ENCODE peak calls at places on chromosome 19, in nine cellular contexts. Z, O, J, S, X, D, C, F and E are unnamed samples. For H3K36me3, the result is how much of the 10 kb centered on the place peaks cover.

GRCh38 chr19:38676023-38676877 is 28.8 kb downstream of the ACTN4 start:
- DNase-seq in Z (no peak), O (peak), J (no peak), S (no peak), X (peak), D (peak), C (no peak), F (no peak), E (no peak)

GRCh38 chr19:33394006-33394722 is 20.7 kb downstream of the CEBPG start:
- DNase-seq in Z (no peak), O (no peak), J (no peak), S (no peak), X (no peak), D (peak), C (peak), F (no peak), E (peak)

GRCh38 chr19:10226376-10227214 is 4.5 kb downstream of the S1PR2 start:
- DNase-seq in Z (no peak), O (peak), J (no peak), S (peak), X (peak), D (peak), C (peak), F (peak), E (peak)

GRCh38 chr19:33953023-33953422 is 156.4 kb downstream of the KCTD15 start:
- DNase-seq in Z (no peak), O (no peak), J (no peak), S (no peak), X (no peak), D (no peak), C (no peak), F (no peak), E (peak)

GRCh38 chr19:19561946-19562664 is 24.0 kb downstream of the CILP2 start:
- DNase-seq in Z (no peak), O (no peak), J (no peak), S (no peak), X (no peak), D (no peak), C (no peak), F (no peak), E (no peak)

GRCh38 chr19:34555447-34555846 is 73.9 kb downstream of the WTIP start:
- DNase-seq in Z (no peak), O (no peak), J (no peak), S (no peak), X (no peak), D (no peak), C (no peak), F (no peak), E (no peak)

GRCh38 chr19:42281175-42282035 is 12.4 kb downstream of the CIC start:
- DNase-seq in Z (peak), O (peak), J (no peak), S (peak), X (peak), D (peak), C (no peak), F (no peak), E (peak)

GRCh38 chr19:34475975-34476594 is 5.5 kb upstream of the WTIP start:
- DNase-seq in Z (no peak), O (no peak), J (no peak), S (no peak), X (no peak), D (no peak), C (no peak), F (no peak), E (peak)

GRCh38 chr19:7917292-7918061 is 2.7 kb upstream of the SNAPC2 start:
- DNase-seq in Z (no peak), O (no peak), J (no peak), S (no peak), X (no peak), D (peak), C (no peak), F (peak), E (no peak)

GRCh38 chr19:10888421-10888866 is 17.1 kb downstream of the CARM1 start:
- DNase-seq in Z (no peak), O (no peak), J (no peak), S (no peak), X (no peak), D (no peak), C (no peak), F (no peak), E (no peak)

GRCh38 chr19:37983916-37984315 is 76.9 kb downstream of the SIPA1L3 start:
- DNase-seq in Z (no peak), O (no peak), J (no peak), S (no peak), X (no peak), D (no peak), C (no peak), F (no peak), E (no peak)

GRCh38 chr19:28377077-28377476 is 835.9 kb downstream of the UQCRFS1 start:
- DNase-seq in Z (no peak), O (no peak), J (no peak), S (no peak), X (no peak), D (no peak), C (no peak), F (no peak), E (no peak)

GRCh38 chr19:30059741-30060140 is 117.7 kb downstream of the URI1 start:
- DNase-seq in Z (no peak), O (no peak), J (no peak), S (no peak), X (no peak), D (no peak), C (no peak), F (no peak), E (no peak)

GRCh38 chr19:49440439-49441209 is 703 bp downstream of the SLC17A7 start:
- DNase-seq in Z (no peak), O (no peak), J (no peak), S (no peak), X (no peak), D (no peak), C (peak), F (no peak), E (no peak)

GRCh38 chr19:32910874-32911273 is 41.3 kb upstream of the SLC7A9 start:
- DNase-seq in Z (no peak), O (no peak), J (no peak), S (no peak), X (no peak), D (no peak), C (no peak), F (no peak), E (no peak)

GRCh38 chr19:17049711-17050280 is 23.2 kb upstream of the CPAMD8 start:
- DNase-seq in Z (no peak), O (no peak), J (no peak), S (no peak), X (no peak), D (peak), C (no peak), F (no peak), E (no peak)

GRCh38 chr19:21508198-21508597 is 2.8 kb downstream of the ZNF429 start:
- DNase-seq in Z (no peak), O (no peak), J (no peak), S (no peak), X (no peak), D (no peak), C (no peak), F (no peak), E (no peak)

GRCh38 chr19:10299545-10300458 is 9.8 kb downstream of the ZGLP1 start:
- DNase-seq in Z (no peak), O (no peak), J (no peak), S (no peak), X (no peak), D (no peak), C (no peak), F (no peak), E (no peak)

GRCh38 chr19:44548736-44549135 is 19.3 kb upstream of the CEACAM20 start:
- DNase-seq in Z (no peak), O (no peak), J (no peak), S (no peak), X (no peak), D (peak), C (no peak), F (no peak), E (peak)

GRCh38 chr19:7101498-7102253 is 32.2 kb downstream of the ZNF557 start:
- DNase-seq in Z (no peak), O (no peak), J (no peak), S (no peak), X (no peak), D (no peak), C (no peak), F (no peak), E (no peak)

GRCh38 chr19:18831524-18832330 is at the start of gene UPF1:
- DNase-seq in Z (peak), O (peak), J (peak), S (peak), X (peak), D (peak), C (peak), F (peak), E (peak)

GRCh38 chr19:8615813-8616596 is 5.5 kb upstream of the ADAMTS10 start:
- DNase-seq in Z (peak), O (no peak), J (no peak), S (peak), X (no peak), D (no peak), C (peak), F (peak), E (peak)

GRCh38 chr19:5742051-5742450 is 21.6 kb downstream of the CATSPERD start:
- DNase-seq in Z (no peak), O (no peak), J (no peak), S (no peak), X (no peak), D (no peak), C (no peak), F (no peak), E (no peak)

GRCh38 chr19:12913871-12914690 is 5.0 kb downstream of the SYCE2 start:
- DNase-seq in Z (no peak), O (no peak), J (no peak), S (peak), X (no peak), D (peak), C (peak), F (no peak), E (no peak)

GRCh38 chr19:12907166-12907565 is 11.9 kb downstream of the SYCE2 start:
- DNase-seq in Z (no peak), O (no peak), J (no peak), S (no peak), X (no peak), D (no peak), C (no peak), F (peak), E (no peak)

GRCh38 chr19:12918253-12918652 is 840 bp downstream of the SYCE2 start:
- DNase-seq in Z (no peak), O (no peak), J (no peak), S (no peak), X (no peak), D (no peak), C (no peak), F (no peak), E (no peak)

GRCh38 chr19:12913011-12913561 is 6.0 kb downstream of the SYCE2 start:
- DNase-seq in Z (peak), O (peak), J (no peak), S (peak), X (peak), D (peak), C (peak), F (peak), E (peak)
- H3K4me3 ChIP-seq in Z (no peak), O (peak), J (peak), S (no peak), X (peak), D (no peak), C (peak), F (peak), E (no peak)

GRCh38 chr19:45613926-45614725 is 12.1 kb upstream of the GPR4 start:
- DNase-seq in Z (peak), O (no peak), J (no peak), S (peak), X (no peak), D (peak), C (no peak), F (peak), E (no peak)

GRCh38 chr19:45621389-45621788 is 17.8 kb downstream of the EML2 start:
- DNase-seq in Z (no peak), O (no peak), J (no peak), S (no peak), X (no peak), D (no peak), C (no peak), F (no peak), E (no peak)

GRCh38 chr19:45616709-45617027 is 14.7 kb upstream of the GPR4 start:
- DNase-seq in Z (no peak), O (no peak), J (no peak), S (no peak), X (no peak), D (no peak), C (no peak), F (no peak), E (no peak)

GRCh38 chr19:45621976-45622503 is 17.2 kb downstream of the EML2 start:
- DNase-seq in Z (no peak), O (no peak), J (no peak), S (no peak), X (no peak), D (no peak), C (no peak), F (no peak), E (no peak)

DNA sequence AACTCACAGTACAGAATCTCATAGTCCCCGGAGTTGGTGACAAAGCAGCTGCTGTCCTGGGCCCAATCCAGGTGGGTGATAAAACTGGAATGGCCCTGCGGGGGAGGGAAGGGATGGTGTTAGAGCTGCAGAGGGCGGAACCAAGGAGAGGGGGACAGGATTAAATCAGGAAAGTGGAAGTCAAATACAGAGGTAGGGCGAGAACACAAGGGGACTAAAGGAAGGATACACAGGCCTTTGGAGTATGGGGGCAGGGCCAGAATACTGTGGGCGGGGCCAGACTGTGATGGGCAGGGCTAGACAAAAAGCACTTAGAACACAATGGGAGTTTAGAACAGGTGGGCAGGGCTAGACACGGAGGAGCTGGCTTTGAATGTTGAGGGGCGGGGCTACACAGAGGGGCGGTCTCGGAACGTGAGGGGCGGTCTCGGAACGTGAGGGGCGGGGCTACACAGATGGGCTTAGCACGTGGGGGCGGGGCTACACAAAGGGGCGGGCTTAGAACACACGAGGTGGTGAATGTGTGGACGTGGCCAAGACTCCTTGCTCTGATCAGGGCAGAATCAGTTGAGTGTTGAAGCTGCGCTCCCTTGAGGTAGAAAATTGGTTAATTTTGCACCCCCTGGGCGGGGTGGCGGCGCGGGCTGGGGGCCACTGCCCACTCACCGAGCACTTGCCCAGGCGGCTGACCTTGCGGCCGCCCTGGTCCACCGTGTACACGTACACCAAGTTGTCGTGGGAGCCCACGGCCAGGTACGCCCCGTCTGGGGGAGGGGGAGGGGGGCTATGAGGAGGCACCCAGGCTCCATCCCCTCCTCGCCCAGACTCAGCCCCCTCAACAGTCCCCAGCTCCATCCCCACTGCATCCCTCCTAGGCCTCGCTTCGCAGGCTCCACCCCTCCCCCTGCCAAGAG is 14.0 kb upstream of the GPR4 start:
- DNase-seq in Z (peak), O (peak), J (peak), S (peak), X (peak), D (peak), C (peak), F (peak), E (peak)
- H3K27ac ChIP-seq in Z (peak), O (no peak), J (no peak), S (no peak), X (peak), D (peak), C (peak), F (peak), E (no peak)

GRCh38 chr19:41249707-41250423 is 14.3 kb upstream of the HNRNPUL1 start:
- DNase-seq in Z (no peak), O (no peak), J (no peak), S (no peak), X (no peak), D (no peak), C (no peak), F (no peak), E (no peak)
- H3K36me3 ChIP-seq in Z (under half), O (half or more), J (half or more), S (under half), X (half or more), D (half or more), C (half or more), F (half or more), E (half or more)

GRCh38 chr19:58305065-58305931 is at the start of gene ERVK3-1:
- DNase-seq in Z (peak), O (peak), J (peak), S (peak), X (peak), D (peak), C (peak), F (peak), E (peak)

GRCh38 chr19:58305932-58306323 is 751 bp downstream of the ERVK3-1 start:
- DNase-seq in Z (no peak), O (no peak), J (no peak), S (no peak), X (no peak), D (no peak), C (no peak), F (no peak), E (no peak)

GRCh38 chr19:58304748-58305064 is 471 bp upstream of the ERVK3-1 start:
- DNase-seq in Z (no peak), O (no peak), J (no peak), S (no peak), X (no peak), D (no peak), C (no peak), F (no peak), E (no peak)

GRCh38 chr19:58307736-58308135 is 2.6 kb downstream of the ERVK3-1 start:
- DNase-seq in Z (no peak), O (no peak), J (no peak), S (no peak), X (no peak), D (no peak), C (no peak), F (no peak), E (no peak)

GRCh38 chr19:58304255-58304654 is 922 bp upstream of the ERVK3-1 start:
- DNase-seq in Z (no peak), O (no peak), J (no peak), S (no peak), X (no peak), D (no peak), C (no peak), F (no peak), E (no peak)
- H3K4me3 ChIP-seq in Z (no peak), O (no peak), J (peak), S (no peak), X (peak), D (no peak), C (no peak), F (no peak), E (peak)

GRCh38 chr19:53818756-53819155 is 5.4 kb downstream of the NLRP12 start:
- DNase-seq in Z (no peak), O (no peak), J (no peak), S (no peak), X (no peak), D (no peak), C (no peak), F (no peak), E (no peak)

GRCh38 chr19:53828531-53828930 is 4.4 kb upstream of the NLRP12 start:
- DNase-seq in Z (no peak), O (no peak), J (no peak), S (no peak), X (no peak), D (no peak), C (no peak), F (no peak), E (no peak)

GRCh38 chr19:53823380-53824120 is 564 bp downstream of the NLRP12 start:
- DNase-seq in Z (no peak), O (no peak), J (no peak), S (no peak), X (no peak), D (no peak), C (no peak), F (no peak), E (no peak)

GRCh38 chr19:53824134-53824611 is at the start of gene NLRP12:
- DNase-seq in Z (no peak), O (peak), J (no peak), S (peak), X (no peak), D (no peak), C (peak), F (no peak), E (no peak)
- H3K27ac ChIP-seq in Z (no peak), O (no peak), J (no peak), S (no peak), X (no peak), D (no peak), C (no peak), F (no peak), E (peak)

GRCh38 chr19:1250374-1251232 is 2.2 kb downstream of the MIDN start:
- DNase-seq in Z (peak), O (peak), J (no peak), S (peak), X (peak), D (no peak), C (no peak), F (no peak), E (no peak)

GRCh38 chr19:1248454-1249297 is at the start of gene MIDN:
- DNase-seq in Z (peak), O (peak), J (no peak), S (peak), X (peak), D (peak), C (peak), F (peak), E (peak)

GRCh38 chr19:1249298-1249989 is 1.1 kb downstream of the MIDN start:
- DNase-seq in Z (peak), O (peak), J (peak), S (peak), X (peak), D (peak), C (peak), F (peak), E (peak)

GRCh38 chr19:1251233-1251502 is 2.8 kb downstream of the MIDN start:
- DNase-seq in Z (peak), O (no peak), J (no peak), S (peak), X (peak), D (no peak), C (no peak), F (peak), E (no peak)

GRCh38 chr19:1249990-1250298 is 1.6 kb downstream of the MIDN start:
- DNase-seq in Z (no peak), O (no peak), J (no peak), S (no peak), X (no peak), D (no peak), C (no peak), F (no peak), E (no peak)
- H3K36me3 ChIP-seq in Z (under half), O (under half), J (under half), S (under half), X (under half), D (under half), C (under half), F (under half), E (under half)